ENCODE peak calls at places on chromosomes 4 and X, in six cellular contexts. Q is occipital lobe; G is caudate nucleus; P is HL-60; W is cardiac muscle cell; M is activated naive CD4-positive, alpha-beta T cell. F is an unnamed sample.
A peak's percentile ranks its signal among the peaks of the same experiment; 100 is the strongest.

GRCh38 chr4:168769416-168769815 is 240.6 kb downstream of the CBR4 start:
- DNase-seq in W (no peak), G (no peak), P (no peak), M (no peak), Q (no peak), F (no peak)

GRCh38 chr4:165118256-165118909 is 5.7 kb upstream of the TMEM192 start:
- DNase-seq in W (no peak), M (no peak), P (no peak), Q (no peak), G (no peak), F (no peak)

GRCh38 chr4:110617095-110617494 is 5.8 kb downstream of the PITX2 start:
- DNase-seq in G (no peak), P (no peak), M (no peak), Q (no peak), W (peak; percentile 0), F (peak; percentile 2)

GRCh38 chrX:109954333-109954732 is 48.6 kb upstream of the TMEM164 start:
- DNase-seq in G (no peak), W (no peak), Q (no peak), M (no peak), P (no peak), F (no peak)

GRCh38 chr4:6188687-6189305 is 11.6 kb downstream of the JAKMIP1 start:
- DNase-seq in G (peak; percentile 23), P (no peak), W (no peak), Q (no peak), M (no peak), F (no peak)

GRCh38 chr4:55035892-55036291 is 89.5 kb downstream of the KDR start:
- DNase-seq in P (no peak), W (no peak), G (no peak), M (no peak), Q (no peak), F (no peak)

GRCh38 chrX:34875204-34875603 is 67.4 kb upstream of the FAM47B start:
- DNase-seq in G (no peak), P (no peak), Q (no peak), M (no peak), W (no peak), F (no peak)

GRCh38 chr4:107292979-107293378 is 256.9 kb upstream of the DKK2 start:
- DNase-seq in P (no peak), M (no peak), W (no peak), G (no peak), Q (no peak), F (no peak)

GRCh38 chrX:1596676-1597344 is 5.4 kb downstream of the AKAP17A start:
- DNase-seq in W (no peak), G (no peak), Q (no peak), M (no peak), P (no peak), F (no peak)

GRCh38 chrX:81120270-81120935 is 81.3 kb downstream of the HMGN5 start:
- DNase-seq in M (no peak), G (no peak), W (peak; percentile 36), P (peak; percentile 2), Q (no peak), F (no peak)

GRCh38 chr4:128868758-128869157 is 59.3 kb downstream of the JADE1 start:
- DNase-seq in Q (no peak), G (no peak), M (no peak), W (no peak), P (no peak), F (no peak)

GRCh38 chrX:9355739-9356138 is 109.1 kb upstream of the TBL1X start:
- DNase-seq in G (no peak), W (no peak), M (no peak), P (no peak), Q (no peak), F (no peak)

GRCh38 chr4:52822583-52823477 is 39.3 kb upstream of the RASL11B start:
- DNase-seq in P (no peak), W (no peak), Q (no peak), M (no peak), G (no peak), F (no peak)

GRCh38 chr4:183718876-183719275 is 59.8 kb downstream of the TRAPPC11 start:
- DNase-seq in M (no peak), P (no peak), Q (no peak), G (no peak), W (no peak), F (no peak)

GRCh38 chr4:48180234-48180633 is 46.2 kb upstream of the TXK start:
- DNase-seq in Q (no peak), G (no peak), W (no peak), M (no peak), P (no peak), F (no peak)

GRCh38 chr4:180234730-180235129 is 2008.5 kb upstream of the TENM3 start:
- DNase-seq in Q (no peak), G (no peak), M (no peak), P (peak; percentile 33), W (peak; percentile 36), F (no peak)